ENCODE peak calls at places on chromosomes 11 and 22, in ten cellular contexts. One of them, this sample, is unnamed.

GRCh38 chr11:130165601-130166456 is 6.2 kb downstream of the ST14 start:
- DNase-seq in H1: no peak
- DNase-seq in body of pancreas: no peak
- DNase-seq in fibroblast of lung: no peak
- DNase-seq in PC-9: peak; percentile 51
- DNase-seq in effector memory CD4-positive, alpha-beta T cell: no peak
- DNase-seq in mesendoderm: no peak
- DNase-seq in HCT116: no peak
- DNase-seq in heart right ventricle: no peak
- DNase-seq in mammary epithelial cell: no peak
- DNase-seq in this sample: no peak

GRCh38 chr11:64504999-64505398 is 86.0 kb upstream of the SLC22A12 start:
- DNase-seq in mammary epithelial cell: no peak
- DNase-seq in H1: no peak
- DNase-seq in mesendoderm: no peak
- DNase-seq in PC-9: no peak
- DNase-seq in effector memory CD4-positive, alpha-beta T cell: no peak
- DNase-seq in HCT116: no peak
- DNase-seq in fibroblast of lung: no peak
- DNase-seq in heart right ventricle: no peak
- DNase-seq in body of pancreas: no peak
- DNase-seq in this sample: no peak

GRCh38 chr11:46666516-46666915 is 33.9 kb downstream of the ARHGAP1 start:
- DNase-seq in mesendoderm: no peak
- DNase-seq in PC-9: no peak
- DNase-seq in fibroblast of lung: no peak
- DNase-seq in H1: no peak
- DNase-seq in body of pancreas: no peak
- DNase-seq in heart right ventricle: peak; percentile 35
- DNase-seq in HCT116: no peak
- DNase-seq in effector memory CD4-positive, alpha-beta T cell: no peak
- DNase-seq in mammary epithelial cell: no peak
- DNase-seq in this sample: no peak

GRCh38 chr11:19953909-19954308 is 206.4 kb downstream of the DBX1 start:
- DNase-seq in body of pancreas: no peak
- DNase-seq in fibroblast of lung: peak; percentile 94
- DNase-seq in mammary epithelial cell: peak; percentile 80
- DNase-seq in effector memory CD4-positive, alpha-beta T cell: no peak
- DNase-seq in heart right ventricle: no peak
- DNase-seq in mesendoderm: peak; percentile 91
- DNase-seq in HCT116: peak; percentile 24
- DNase-seq in PC-9: peak; percentile 52
- DNase-seq in H1: no peak
- DNase-seq in this sample: no peak

GRCh38 chr11:64969209-64969608 is 2.7 kb downstream of the MAJIN start:
- DNase-seq in body of pancreas: no peak
- DNase-seq in H1: no peak
- DNase-seq in fibroblast of lung: peak; percentile 13
- DNase-seq in effector memory CD4-positive, alpha-beta T cell: no peak
- DNase-seq in mammary epithelial cell: peak; percentile 85
- DNase-seq in heart right ventricle: no peak
- DNase-seq in mesendoderm: no peak
- DNase-seq in HCT116: no peak
- DNase-seq in PC-9: peak; percentile 98
- DNase-seq in this sample: no peak

GRCh38 chr22:40507491-40507890 is 129.0 kb downstream of the MRTFA start:
- DNase-seq in fibroblast of lung: no peak
- DNase-seq in H1: no peak
- DNase-seq in body of pancreas: no peak
- DNase-seq in HCT116: no peak
- DNase-seq in mammary epithelial cell: no peak
- DNase-seq in PC-9: no peak
- DNase-seq in mesendoderm: no peak
- DNase-seq in heart right ventricle: no peak
- DNase-seq in effector memory CD4-positive, alpha-beta T cell: no peak
- DNase-seq in this sample: no peak

GRCh38 chr11:104661901-104662300 is 236.4 kb downstream of the CASP12 start:
- DNase-seq in body of pancreas: no peak
- DNase-seq in effector memory CD4-positive, alpha-beta T cell: no peak
- DNase-seq in HCT116: no peak
- DNase-seq in mesendoderm: no peak
- DNase-seq in fibroblast of lung: no peak
- DNase-seq in heart right ventricle: no peak
- DNase-seq in mammary epithelial cell: no peak
- DNase-seq in H1: no peak
- DNase-seq in PC-9: no peak
- DNase-seq in this sample: no peak

GRCh38 chr11:62770778-62771143 is 435 bp upstream of the TAF6L start:
- DNase-seq in mammary epithelial cell: no peak
- DNase-seq in heart right ventricle: no peak
- DNase-seq in H1: peak; percentile 65
- DNase-seq in HCT116: no peak
- DNase-seq in mesendoderm: no peak
- DNase-seq in PC-9: no peak
- DNase-seq in body of pancreas: peak; percentile 31
- DNase-seq in fibroblast of lung: no peak
- DNase-seq in effector memory CD4-positive, alpha-beta T cell: no peak
- DNase-seq in this sample: no peak

GRCh38 chr22:43385770-43386641 is 25.8 kb upstream of the MPPED1 start:
- DNase-seq in PC-9: peak; percentile 48
- DNase-seq in mesendoderm: peak; percentile 78
- DNase-seq in HCT116: peak; percentile 32
- DNase-seq in body of pancreas: peak; percentile 79
- DNase-seq in fibroblast of lung: peak; percentile 51
- DNase-seq in heart right ventricle: peak; percentile 80
- DNase-seq in mammary epithelial cell: peak; percentile 51
- DNase-seq in H1: peak; percentile 90
- DNase-seq in effector memory CD4-positive, alpha-beta T cell: peak; percentile 36
- DNase-seq in this sample: peak; percentile 45

GRCh38 chr11:119422505-119423416 is at the start of gene THY1:
- DNase-seq in mesendoderm: peak; percentile 76
- DNase-seq in PC-9: no peak
- DNase-seq in heart right ventricle: no peak
- DNase-seq in fibroblast of lung: peak; percentile 67
- DNase-seq in H1: peak; percentile 83
- DNase-seq in body of pancreas: no peak
- DNase-seq in mammary epithelial cell: no peak
- DNase-seq in HCT116: no peak
- DNase-seq in effector memory CD4-positive, alpha-beta T cell: no peak
- DNase-seq in this sample: no peak

GRCh38 chr11:68383976-68384501 is 71.6 kb downstream of the LRP5 start:
- DNase-seq in body of pancreas: peak; percentile 70
- DNase-seq in PC-9: no peak
- DNase-seq in mesendoderm: peak; percentile 73
- DNase-seq in H1: peak; percentile 98
- DNase-seq in effector memory CD4-positive, alpha-beta T cell: peak; percentile 21
- DNase-seq in heart right ventricle: peak; percentile 74
- DNase-seq in mammary epithelial cell: no peak
- DNase-seq in HCT116: peak; percentile 24
- DNase-seq in fibroblast of lung: peak; percentile 19
- DNase-seq in this sample: peak; percentile 60

GRCh38 chr11:36265793-36266628 is 23.2 kb downstream of the COMMD9 start:
- DNase-seq in mesendoderm: peak; percentile 72
- DNase-seq in fibroblast of lung: peak; percentile 17
- DNase-seq in PC-9: peak; percentile 46
- DNase-seq in mammary epithelial cell: peak; percentile 29
- DNase-seq in body of pancreas: peak; percentile 68
- DNase-seq in effector memory CD4-positive, alpha-beta T cell: peak; percentile 9
- DNase-seq in heart right ventricle: peak; percentile 56
- DNase-seq in HCT116: peak; percentile 19
- DNase-seq in H1: peak; percentile 88
- DNase-seq in this sample: peak; percentile 74

GRCh38 chr11:47354913-47355282 is 2.4 kb upstream of the MYBPC3 start:
- DNase-seq in HCT116: no peak
- DNase-seq in fibroblast of lung: no peak
- DNase-seq in PC-9: no peak
- DNase-seq in body of pancreas: no peak
- DNase-seq in H1: no peak
- DNase-seq in heart right ventricle: no peak
- DNase-seq in effector memory CD4-positive, alpha-beta T cell: no peak
- DNase-seq in mammary epithelial cell: no peak
- DNase-seq in mesendoderm: no peak
- DNase-seq in this sample: no peak

GRCh38 chr22:48086246-48086645 is 1323.8 kb downstream of the TBC1D22A start:
- DNase-seq in effector memory CD4-positive, alpha-beta T cell: no peak
- DNase-seq in body of pancreas: no peak
- DNase-seq in mesendoderm: no peak
- DNase-seq in fibroblast of lung: no peak
- DNase-seq in mammary epithelial cell: no peak
- DNase-seq in PC-9: no peak
- DNase-seq in H1: no peak
- DNase-seq in HCT116: no peak
- DNase-seq in heart right ventricle: no peak
- DNase-seq in this sample: no peak

GRCh38 chr11:701741-702513 is 4.1 kb upstream of the EPS8L2 start:
- DNase-seq in PC-9: no peak
- DNase-seq in effector memory CD4-positive, alpha-beta T cell: no peak
- DNase-seq in HCT116: no peak
- DNase-seq in fibroblast of lung: no peak
- DNase-seq in mammary epithelial cell: no peak
- DNase-seq in heart right ventricle: no peak
- DNase-seq in H1: no peak
- DNase-seq in mesendoderm: no peak
- DNase-seq in body of pancreas: no peak
- DNase-seq in this sample: no peak
- H3K4me1 ChIP-seq in PC-9: peaks cover 15% of the 10 kb centered on the region
- H3K4me1 ChIP-seq in effector memory CD4-positive, alpha-beta T cell: peaks cover 14% of the 10 kb centered on the region
- H3K4me1 ChIP-seq in HCT116: peaks cover 40% of the 10 kb centered on the region
- H3K4me1 ChIP-seq in fibroblast of lung: peaks cover 11% of the 10 kb centered on the region
- H3K4me1 ChIP-seq in mammary epithelial cell: peaks cover 54% of the 10 kb centered on the region
- H3K4me1 ChIP-seq in heart right ventricle: peaks cover 33% of the 10 kb centered on the region
- H3K4me1 ChIP-seq in H1: peaks cover 22% of the 10 kb centered on the region
- H3K4me1 ChIP-seq in mesendoderm: no peaks in the 10 kb centered on the region
- H3K4me1 ChIP-seq in body of pancreas: peaks cover 59% of the 10 kb centered on the region
- H3K4me1 ChIP-seq in this sample: peaks cover 10% of the 10 kb centered on the region

DNA sequence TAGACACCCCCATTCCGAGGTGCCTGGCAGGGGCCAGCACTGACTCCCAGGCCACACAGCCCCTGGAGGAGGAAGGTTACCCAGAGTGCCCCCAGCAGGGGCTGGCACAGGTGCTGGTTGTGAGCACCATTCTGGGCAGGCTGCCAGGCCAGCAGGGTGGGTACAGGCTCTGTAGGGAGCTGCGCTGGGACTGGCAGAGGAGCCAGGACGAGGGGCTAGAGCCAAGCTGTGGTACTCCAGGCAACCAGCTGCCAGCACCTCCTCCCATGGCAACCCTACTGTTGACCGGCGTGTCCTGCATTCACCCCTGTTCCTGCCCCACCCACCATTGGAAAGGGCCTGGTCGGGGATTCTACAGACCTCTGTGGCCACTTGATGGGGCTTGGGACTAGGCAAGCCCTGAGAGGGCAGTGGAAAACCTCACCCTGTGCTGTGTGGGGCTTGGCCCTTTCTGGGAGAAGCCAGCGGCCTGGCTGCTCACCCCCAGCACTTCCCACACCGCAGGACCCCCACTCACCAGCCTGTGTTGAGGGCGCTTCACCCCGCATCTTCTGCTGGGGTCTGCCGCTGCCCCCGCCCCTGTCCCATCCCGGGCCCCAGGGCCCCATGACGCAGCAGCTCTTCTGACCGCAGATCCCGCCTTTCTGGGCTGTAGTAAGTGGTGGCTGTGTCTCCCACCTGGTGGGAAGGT is 1.9 kb downstream of the CLDN5 start:
- DNase-seq in effector memory CD4-positive, alpha-beta T cell: no peak
- DNase-seq in mesendoderm: peak; percentile 22
- DNase-seq in heart right ventricle: peak; percentile 71
- DNase-seq in fibroblast of lung: no peak
- DNase-seq in mammary epithelial cell: no peak
- DNase-seq in body of pancreas: no peak
- DNase-seq in H1: no peak
- DNase-seq in PC-9: no peak
- DNase-seq in HCT116: no peak
- DNase-seq in this sample: no peak
- H3K27ac ChIP-seq in effector memory CD4-positive, alpha-beta T cell: no peak overlapping the region
- H3K27ac ChIP-seq in mesendoderm: no peak overlapping the region
- H3K27ac ChIP-seq in heart right ventricle: peak overlapping the region; percentile 90
- H3K27ac ChIP-seq in fibroblast of lung: no peak overlapping the region
- H3K27ac ChIP-seq in mammary epithelial cell: no peak overlapping the region
- H3K27ac ChIP-seq in body of pancreas: no peak overlapping the region
- H3K27ac ChIP-seq in H1: no peak overlapping the region
- H3K27ac ChIP-seq in PC-9: no peak overlapping the region
- H3K27ac ChIP-seq in HCT116: no peak overlapping the region
- H3K27ac ChIP-seq in this sample: no peak overlapping the region

GRCh38 chr11:128260398-128260797 is 327.0 kb downstream of the ETS1 start:
- DNase-seq in mammary epithelial cell: no peak
- DNase-seq in mesendoderm: no peak
- DNase-seq in effector memory CD4-positive, alpha-beta T cell: no peak
- DNase-seq in H1: no peak
- DNase-seq in PC-9: no peak
- DNase-seq in heart right ventricle: no peak
- DNase-seq in fibroblast of lung: no peak
- DNase-seq in HCT116: no peak
- DNase-seq in body of pancreas: no peak
- DNase-seq in this sample: no peak
- H3K4me1 ChIP-seq in mammary epithelial cell: no peaks in the 10 kb centered on the region
- H3K4me1 ChIP-seq in mesendoderm: no peaks in the 10 kb centered on the region
- H3K4me1 ChIP-seq in effector memory CD4-positive, alpha-beta T cell: no peaks in the 10 kb centered on the region
- H3K4me1 ChIP-seq in H1: no peaks in the 10 kb centered on the region
- H3K4me1 ChIP-seq in PC-9: no peaks in the 10 kb centered on the region
- H3K4me1 ChIP-seq in heart right ventricle: no peaks in the 10 kb centered on the region
- H3K4me1 ChIP-seq in fibroblast of lung: no peaks in the 10 kb centered on the region
- H3K4me1 ChIP-seq in HCT116: no peaks in the 10 kb centered on the region
- H3K4me1 ChIP-seq in body of pancreas: no peaks in the 10 kb centered on the region
- H3K4me1 ChIP-seq in this sample: no peaks in the 10 kb centered on the region

DNA sequence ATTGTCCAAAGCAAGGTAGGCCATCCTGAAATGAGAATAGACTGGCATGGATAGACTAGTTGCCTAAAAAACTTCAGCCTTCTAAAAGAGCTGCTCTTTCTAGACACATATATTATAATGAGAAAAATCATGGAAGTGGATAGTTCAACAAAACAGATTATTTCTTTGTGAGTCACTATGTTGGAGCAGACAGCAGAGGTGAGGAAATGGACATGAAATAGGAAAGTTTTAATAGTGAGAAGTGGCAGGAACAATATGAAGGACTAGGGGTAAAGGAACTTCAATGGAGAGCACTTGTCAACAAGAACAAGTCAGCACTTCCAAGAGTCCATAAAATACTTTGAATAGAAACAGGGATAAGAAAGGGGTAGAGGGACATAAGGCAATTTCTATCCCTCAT is 101.9 kb upstream of the ANO3 start:
- DNase-seq in effector memory CD4-positive, alpha-beta T cell: no peak
- DNase-seq in PC-9: no peak
- DNase-seq in heart right ventricle: no peak
- DNase-seq in HCT116: no peak
- DNase-seq in mammary epithelial cell: no peak
- DNase-seq in H1: no peak
- DNase-seq in body of pancreas: no peak
- DNase-seq in mesendoderm: no peak
- DNase-seq in fibroblast of lung: peak; percentile 43
- DNase-seq in this sample: no peak
- H3K27ac ChIP-seq in effector memory CD4-positive, alpha-beta T cell: no peak overlapping the region
- H3K27ac ChIP-seq in PC-9: no peak overlapping the region
- H3K27ac ChIP-seq in heart right ventricle: no peak overlapping the region
- H3K27ac ChIP-seq in HCT116: no peak overlapping the region
- H3K27ac ChIP-seq in mammary epithelial cell: no peak overlapping the region
- H3K27ac ChIP-seq in H1: no peak overlapping the region
- H3K27ac ChIP-seq in body of pancreas: no peak overlapping the region
- H3K27ac ChIP-seq in mesendoderm: no peak overlapping the region
- H3K27ac ChIP-seq in fibroblast of lung: peak overlapping the region; percentile 42
- H3K27ac ChIP-seq in this sample: no peak overlapping the region